ENCODE peak calls at places on chromosomes 2 and 18, in six cellular contexts. H is astrocyte, Y is neural progenitor cell, J is Karpas-422, U is breast epithelium, E is IMR-90. W is an unnamed sample.
A peak's percentile ranks its signal among the peaks of the same experiment; 100 is the strongest.

GRCh38 chr2:216379955-216380354 is 7.7 kb upstream of the MARCHF4 start:
- DNase-seq in Y (no peak), U (no peak), H (no peak), E (no peak), J (no peak), W (no peak)

GRCh38 chr2:165193178-165193777 is 10.6 kb downstream of the SCN3A start:
- DNase-seq in J (no peak), Y (no peak), H (no peak), E (no peak), U (no peak), W (no peak)

GRCh38 chr2:235850771-235851551 is 317.2 kb downstream of the GBX2 start:
- DNase-seq in U (no peak), H (peak; percentile 20), J (no peak), Y (peak; percentile 43), E (peak; percentile 5), W (no peak)

GRCh38 chr18:75376004-75376403 is 51.5 kb downstream of the SMIM21 start:
- DNase-seq in J (no peak), Y (no peak), U (no peak), H (no peak), E (no peak), W (no peak)

GRCh38 chr2:113809076-113809475 is 52.6 kb upstream of the SLC35F5 start:
- DNase-seq in J (no peak), H (no peak), Y (no peak), E (no peak), U (no peak), W (no peak)

GRCh38 chr2:24722141-24722790 is 70.9 kb downstream of the PTRHD1 start:
- DNase-seq in H (no peak), E (no peak), J (no peak), Y (no peak), U (no peak), W (no peak)

GRCh38 chr18:58576641-58577251 is 52.1 kb downstream of the ALPK2 start:
- DNase-seq in H (peak; percentile 58), Y (no peak), J (no peak), U (no peak), E (peak; percentile 76), W (no peak)

GRCh38 chr18:10559566-10560456 is 34.0 kb downstream of the NAPG start:
- DNase-seq in U (no peak), E (peak; percentile 28), J (peak; percentile 56), H (no peak), Y (no peak), W (no peak)

GRCh38 chr2:69973335-69973735 is 11.9 kb upstream of the ASPRV1 start:
- DNase-seq in E (peak; percentile 62), H (peak; percentile 54), U (no peak), Y (no peak), J (no peak), W (no peak)

GRCh38 chr2:201261911-201262310 is 1.6 kb downstream of the CASP8 start:
- DNase-seq in H (no peak), J (peak; percentile 56), E (no peak), U (no peak), Y (no peak), W (no peak)
- H3K4me1 ChIP-seq in H (peaks cover 11% of the 10 kb centered on the region), J (peaks cover 65% of the 10 kb centered on the region), E (peaks cover 9% of the 10 kb centered on the region), U (no peaks in the 10 kb centered on the region), Y (peaks cover 11% of the 10 kb centered on the region), W (peaks cover 9% of the 10 kb centered on the region)

DNA sequence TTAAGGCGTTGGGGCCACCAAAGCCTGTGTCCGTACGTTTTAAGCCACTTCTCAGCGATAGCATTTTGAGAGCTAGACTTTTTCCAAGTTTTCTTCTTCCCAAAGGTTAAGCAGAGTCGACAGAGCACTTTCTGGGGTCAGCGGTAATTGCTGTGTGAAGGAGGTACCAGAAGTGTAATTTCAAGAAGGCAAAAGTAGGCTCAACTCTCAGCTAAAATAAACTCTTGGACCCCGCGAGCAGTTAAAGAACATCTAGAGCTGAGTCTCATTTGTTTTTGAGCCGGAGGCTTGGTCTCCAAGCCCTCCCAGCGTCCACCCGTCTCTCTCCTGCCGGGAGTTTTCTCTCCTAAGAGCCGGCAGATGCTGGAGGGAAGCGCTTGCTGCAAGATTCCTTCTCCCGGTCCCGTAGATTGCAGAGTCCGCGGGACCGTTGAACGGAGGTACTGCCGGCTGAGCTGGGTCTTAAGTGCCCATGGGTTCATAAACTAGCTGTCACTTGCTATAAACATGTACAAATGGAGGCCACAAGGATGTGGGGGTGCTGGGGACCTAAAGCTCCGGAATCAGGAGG is 2.0 kb upstream of the PAX3 start:
- DNase-seq in U (no peak), E (no peak), H (no peak), J (no peak), Y (peak; percentile 82), W (no peak)
- H3K4me1 ChIP-seq in U (peaks cover 9% of the 10 kb centered on the region), E (peaks cover 2% of the 10 kb centered on the region), H (peaks cover 8% of the 10 kb centered on the region), J (peaks cover 15% of the 10 kb centered on the region), Y (peaks cover 74% of the 10 kb centered on the region), W (no peaks in the 10 kb centered on the region)

GRCh38 chr2:173962036-173962435 is 3.1 kb downstream of the SP3 start:
- DNase-seq in U (no peak), Y (no peak), H (no peak), E (peak; percentile 38), J (no peak), W (no peak)
- H3K4me1 ChIP-seq in U (peaks cover 11% of the 10 kb centered on the region), Y (peaks cover 28% of the 10 kb centered on the region), H (peaks cover 11% of the 10 kb centered on the region), E (peaks cover 7% of the 10 kb centered on the region), J (peaks cover 53% of the 10 kb centered on the region), W (peaks cover 25% of the 10 kb centered on the region)

DNA sequence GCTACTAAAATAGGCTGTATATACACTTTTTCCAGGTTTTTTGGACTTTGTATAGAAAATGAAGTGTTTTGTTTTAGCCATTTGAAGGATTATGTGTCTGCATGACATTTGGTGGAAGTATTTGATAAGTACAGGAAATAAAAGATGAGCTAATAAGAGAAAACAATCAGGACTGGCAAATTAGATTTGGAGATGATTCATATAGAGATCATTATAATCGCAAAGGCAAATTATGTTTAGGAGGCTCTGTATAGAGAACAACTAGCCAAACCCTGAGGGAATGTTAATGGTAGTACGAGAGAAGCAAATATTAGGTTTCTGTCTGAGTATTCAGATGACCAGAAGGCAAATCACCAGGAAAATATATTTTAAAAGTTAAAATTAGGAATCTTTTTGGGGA is 41.7 kb downstream of the PLCL1 start:
- DNase-seq in Y (no peak), E (peak; percentile 7), U (no peak), H (no peak), J (no peak), W (no peak)
- H3K4me1 ChIP-seq in Y (no peaks in the 10 kb centered on the region), E (no peaks in the 10 kb centered on the region), U (peaks cover 5% of the 10 kb centered on the region), H (peaks cover 7% of the 10 kb centered on the region), J (no peaks in the 10 kb centered on the region), W (no peaks in the 10 kb centered on the region)

GRCh38 chr2:127873707-127874303 is 12.0 kb downstream of the AMMECR1L start:
- DNase-seq in H (no peak), Y (no peak), E (no peak), U (no peak), J (no peak), W (no peak)
- H3K4me1 ChIP-seq in H (no peaks in the 10 kb centered on the region), Y (peaks cover 12% of the 10 kb centered on the region), E (peaks cover 6% of the 10 kb centered on the region), U (no peaks in the 10 kb centered on the region), J (no peaks in the 10 kb centered on the region), W (peaks cover 6% of the 10 kb centered on the region)

GRCh38 chr18:26628017-26628416 is 79.7 kb upstream of the KCTD1 start:
- DNase-seq in E (no peak), U (no peak), H (no peak), Y (no peak), J (no peak), W (no peak)

GRCh38 chr18:26634631-26635030 is 86.3 kb upstream of the KCTD1 start:
- DNase-seq in Y (no peak), U (no peak), H (no peak), E (no peak), J (no peak), W (no peak)

GRCh38 chr18:26635466-26635865 is 87.1 kb upstream of the KCTD1 start:
- DNase-seq in E (no peak), U (no peak), H (no peak), J (no peak), Y (no peak), W (no peak)

GRCh38 chr18:26631135-26631534 is 82.8 kb upstream of the KCTD1 start:
- DNase-seq in J (no peak), E (no peak), Y (no peak), U (no peak), H (no peak), W (no peak)
- H3K4me1 ChIP-seq in J (no peaks in the 10 kb centered on the region), E (no peaks in the 10 kb centered on the region), Y (no peaks in the 10 kb centered on the region), U (no peaks in the 10 kb centered on the region), H (no peaks in the 10 kb centered on the region), W (no peaks in the 10 kb centered on the region)

GRCh38 chr2:157959249-157959648 is 83.1 kb upstream of the ACVR1 start:
- DNase-seq in H (no peak), Y (no peak), E (no peak), J (no peak), U (no peak), W (no peak)

GRCh38 chr2:157952548-157952947 is 76.4 kb upstream of the ACVR1 start:
- DNase-seq in J (no peak), Y (no peak), E (no peak), H (no peak), U (no peak), W (no peak)

DNA sequence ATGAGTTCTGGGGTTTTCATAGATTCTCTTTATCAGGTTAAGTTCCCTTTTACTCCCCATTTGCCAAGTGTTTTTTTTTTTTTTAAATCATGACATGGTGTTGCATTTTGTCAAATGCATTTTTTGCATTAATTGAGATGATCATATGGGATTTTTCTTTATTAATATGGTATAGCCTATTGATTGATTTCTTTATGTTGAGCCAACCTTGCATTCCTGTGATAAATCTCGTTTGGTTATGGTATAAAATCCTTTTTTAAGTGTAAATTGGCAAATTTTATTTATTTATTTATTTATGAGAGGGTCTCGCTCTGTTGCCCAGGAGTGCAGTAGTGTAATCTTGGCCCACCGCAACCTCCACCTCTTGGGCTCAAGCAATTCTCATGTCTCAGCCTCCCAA is 81.5 kb upstream of the ACVR1 start:
- DNase-seq in H (no peak), Y (no peak), U (no peak), J (no peak), E (no peak), W (no peak)
- H3K4me1 ChIP-seq in H (no peaks in the 10 kb centered on the region), Y (no peaks in the 10 kb centered on the region), U (no peaks in the 10 kb centered on the region), J (no peaks in the 10 kb centered on the region), E (no peaks in the 10 kb centered on the region), W (no peaks in the 10 kb centered on the region)

GRCh38 chr2:7572460-7572859 is 655.2 kb downstream of the RNF144A start:
- DNase-seq in Y (peak; percentile 33), U (no peak), E (no peak), H (no peak), J (no peak), W (no peak)
- H3K4me1 ChIP-seq in Y (peaks cover 29% of the 10 kb centered on the region), U (no peaks in the 10 kb centered on the region), E (no peaks in the 10 kb centered on the region), H (no peaks in the 10 kb centered on the region), J (peaks cover 17% of the 10 kb centered on the region), W (no peaks in the 10 kb centered on the region)

W was measured in HAP-1.